ENCODE peak calls at places on chromosomes 5 and 9, in seven cellular contexts. O is H9, M is IMR-90, Y is neuronal stem cell, X is H1, D is mesenchymal stem cell, N is trophoblast cell. A is an unnamed sample.

GRCh38 chr5:107500840-107501239 is 169.9 kb downstream of the EFNA5 start:
- DNase-seq in O (no peak), M (no peak), Y (no peak), X (no peak), D (no peak), N (no peak), A (no peak)

GRCh38 chr5:93246093-93246855 is 334.7 kb downstream of the NR2F1-AS1 start:
- DNase-seq in O (no peak), M (peak), Y (peak), X (peak), D (peak), N (no peak), A (peak)

GRCh38 chr9:92671323-92671722 is 1.4 kb upstream of the IPPK start:
- DNase-seq in O (no peak), M (peak), Y (no peak), X (no peak), D (peak), N (peak), A (peak)

GRCh38 chr5:170737591-170737990 is 45.9 kb upstream of the GABRP start:
- DNase-seq in O (no peak), M (no peak), Y (no peak), X (no peak), D (no peak), N (no peak), A (no peak)

GRCh38 chr9:133683494-133684460 is 47.6 kb downstream of the DBH start:
- DNase-seq in O (no peak), M (peak), Y (no peak), X (no peak), D (peak), N (no peak), A (peak)

GRCh38 chr9:14316574-14317304 is 2.8 kb upstream of the NFIB start:
- DNase-seq in O (no peak), M (no peak), Y (no peak), X (no peak), D (no peak), N (no peak), A (peak)

GRCh38 chr9:37290881-37291485 is 131.5 kb upstream of the GRHPR start:
- DNase-seq in O (no peak), M (peak), Y (no peak), X (no peak), D (peak), N (peak), A (no peak)

GRCh38 chr9:76576344-76576743 is 117.4 kb downstream of the GCNT1 start:
- DNase-seq in O (no peak), M (peak), Y (no peak), X (peak), D (peak), N (peak), A (peak)

GRCh38 chr9:127817881-127818434 is 15.3 kb downstream of the FPGS start:
- DNase-seq in O (no peak), M (no peak), Y (no peak), X (no peak), D (no peak), N (no peak), A (no peak)

GRCh38 chr5:33662721-33663435 is 222.1 kb downstream of the TARS1 start:
- DNase-seq in O (no peak), M (peak), Y (no peak), X (no peak), D (no peak), N (no peak), A (no peak)

GRCh38 chr9:114777841-114778240 is 28.0 kb downstream of the TNFSF15 start:
- DNase-seq in O (no peak), M (no peak), Y (no peak), X (no peak), D (no peak), N (no peak), A (peak)
- H4K8ac ChIP-seq in O (no peak), M (no peak), Y (no peak), X (no peak), D (no peak), N (no peak), A (no peak)

GRCh38 chr9:136953771-136954269 is 1.7 kb downstream of the LCN12 start:
- DNase-seq in O (no peak), M (no peak), Y (no peak), X (no peak), D (no peak), N (no peak), A (no peak)
- H4K8ac ChIP-seq in O (no peak), M (no peak), Y (no peak), X (peak), D (no peak), N (no peak), A (no peak)

GRCh38 chr9:137509198-137509597 is 41.0 kb downstream of the PNPLA7 start:
- DNase-seq in O (no peak), M (no peak), Y (no peak), X (no peak), D (no peak), N (no peak), A (no peak)
- H4K8ac ChIP-seq in O (no peak), M (no peak), Y (no peak), X (no peak), D (no peak), N (no peak), A (no peak)

GRCh38 chr9:98415782-98416181 is 160.3 kb upstream of the TBC1D2 start:
- DNase-seq in O (no peak), M (no peak), Y (no peak), X (no peak), D (no peak), N (no peak), A (peak)
- H4K8ac ChIP-seq in O (no peak), M (no peak), Y (no peak), X (no peak), D (no peak), N (no peak), A (no peak)

DNA sequence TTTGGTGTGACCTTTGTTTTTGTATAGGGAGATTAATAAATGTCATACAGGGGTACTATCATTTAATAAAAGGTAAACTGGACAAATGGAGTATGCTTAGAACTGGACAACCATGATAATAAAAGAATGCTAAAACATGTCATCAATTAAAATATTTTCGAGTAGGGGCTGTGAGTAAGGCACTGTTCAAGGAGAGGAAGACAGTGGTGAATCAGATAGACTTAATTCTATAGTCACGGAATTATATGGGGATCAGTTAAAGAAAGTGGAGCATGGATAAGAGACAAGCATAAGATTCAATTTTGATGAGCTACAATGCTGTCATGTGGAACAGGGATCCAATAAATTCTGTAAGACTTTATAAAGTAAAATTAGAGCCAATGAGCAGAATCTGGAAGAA is 104.5 kb downstream of the HMHB1 start:
- DNase-seq in O (no peak), M (no peak), Y (no peak), X (no peak), D (no peak), N (no peak), A (no peak)
- H4K8ac ChIP-seq in O (no peak), M (no peak), Y (no peak), X (no peak), D (no peak), N (no peak), A (no peak)